ENCODE peak calls at places on chromosomes 1 and 21, in ten cellular contexts. L, K, D, J, I, V, N, S, R and Y are unnamed samples.

GRCh38 chr1:16215882-16216753 is 3.7 kb upstream of the ARHGEF19 start:
- DNase-seq in S (peak; percentile 50), J (peak; percentile 91), N (peak; percentile 97), R (peak; percentile 96), D (no peak), V (peak; percentile 50), I (peak; percentile 94), K (peak; percentile 100), L (peak; percentile 64), Y (peak; percentile 40)

GRCh38 chr1:145751491-145752021 is 32.3 kb downstream of the CD160 start:
- DNase-seq in V (no peak), N (no peak), D (no peak), S (peak; percentile 92), R (no peak), I (no peak), K (no peak), L (peak; percentile 96), J (no peak), Y (peak; percentile 67)

GRCh38 chr1:103457856-103458255 is 67.6 kb upstream of the RNPC3 start:
- DNase-seq in D (no peak), K (no peak), I (no peak), V (no peak), R (no peak), J (no peak), S (no peak), L (no peak), N (peak; percentile 1), Y (no peak)

GRCh38 chr1:67844988-67845387 is 11.7 kb upstream of the GNG12 start:
- DNase-seq in K (no peak), D (no peak), N (no peak), L (no peak), J (no peak), I (no peak), R (no peak), V (no peak), S (no peak), Y (no peak)

GRCh38 chr21:35933466-35933865 is 126.9 kb downstream of the SETD4 start:
- DNase-seq in L (peak; percentile 80), V (no peak), J (peak; percentile 81), K (peak; percentile 13), S (peak; percentile 88), N (no peak), D (no peak), I (peak; percentile 34), R (peak; percentile 16), Y (peak; percentile 66)

GRCh38 chr1:205075642-205076155 is 8.6 kb downstream of the TMEM81 start:
- DNase-seq in S (no peak), J (no peak), D (no peak), N (no peak), K (no peak), V (no peak), R (no peak), I (no peak), L (no peak), Y (no peak)

GRCh38 chr1:245754463-245754961 is 599.7 kb downstream of the KIF26B start:
- DNase-seq in J (no peak), R (no peak), V (no peak), I (no peak), N (peak; percentile 33), K (no peak), S (no peak), D (no peak), L (no peak), Y (no peak)

GRCh38 chr1:62727656-62728396 is 39.6 kb upstream of the DOCK7 start:
- DNase-seq in S (peak; percentile 28), K (no peak), L (no peak), N (no peak), R (no peak), J (no peak), D (no peak), I (no peak), V (no peak), Y (no peak)

GRCh38 chr1:28301368-28302174 is 27.3 kb upstream of the MED18 start:
- DNase-seq in R (no peak), N (no peak), L (no peak), I (no peak), J (no peak), S (no peak), V (no peak), K (no peak), D (no peak), Y (no peak)